ENCODE peak calls at places on chromosome 11, in five cellular contexts. D, S, G, Y and J are unnamed samples.

GRCh38 chr11:120801801-120802689 is 221.9 kb upstream of the TBCEL start:
- DNase-seq in D (peak; percentile 28), S (no peak), G (peak; percentile 25), Y (peak; percentile 83), J (peak; percentile 32)

GRCh38 chr11:132106336-132106982 is 736.0 kb downstream of the NTM start:
- DNase-seq in D (no peak), S (no peak), G (no peak), Y (no peak), J (no peak)

GRCh38 chr11:78277314-78277994 is 88.7 kb downstream of the USP35 start:
- DNase-seq in D (peak; percentile 64), S (no peak), G (no peak), Y (no peak), J (no peak)

GRCh38 chr11:10201343-10201742 is 92.7 kb downstream of the SBF2 start:
- DNase-seq in D (no peak), S (no peak), G (no peak), Y (no peak), J (no peak)

GRCh38 chr11:13667245-13667644 is 1.2 kb upstream of the FAR1 start:
- DNase-seq in D (no peak), S (no peak), G (no peak), Y (no peak), J (no peak)

GRCh38 chr11:75145196-75145971 is 5.5 kb upstream of the SLCO2B1 start:
- DNase-seq in D (no peak), S (no peak), G (no peak), Y (no peak), J (no peak)

GRCh38 chr11:16204261-16204660 is 152.1 kb downstream of the SOX6 start:
- DNase-seq in D (peak; percentile 39), S (no peak), G (no peak), Y (no peak), J (no peak)

GRCh38 chr11:1073851-1074243 is 827 bp upstream of the MUC2 start:
- DNase-seq in D (no peak), S (no peak), G (no peak), Y (no peak), J (no peak)

GRCh38 chr11:2269601-2270321 is 627 bp downstream of the ASCL2 start:
- DNase-seq in D (no peak), S (no peak), G (peak; percentile 62), Y (peak; percentile 82), J (no peak)

GRCh38 chr11:46248270-46249102 is 29.0 kb upstream of the CREB3L1 start:
- DNase-seq in D (peak; percentile 33), S (no peak), G (no peak), Y (no peak), J (peak; percentile 71)

GRCh38 chr11:16361108-16361869 is 4.9 kb upstream of the SOX6 start:
- DNase-seq in D (no peak), S (no peak), G (no peak), Y (no peak), J (no peak)

GRCh38 chr11:113974741-113975470 is at the start of gene HTR3A:
- DNase-seq in D (peak; percentile 9), S (no peak), G (peak; percentile 43), Y (peak; percentile 43), J (peak; percentile 69)

GRCh38 chr11:28346209-28346608 is 238.0 kb downstream of the METTL15 start:
- DNase-seq in D (no peak), S (no peak), G (no peak), Y (no peak), J (no peak)

GRCh38 chr11:15815246-15816209 is 540.8 kb downstream of the SOX6 start:
- DNase-seq in D (no peak), S (no peak), G (no peak), Y (no peak), J (no peak)

GRCh38 chr11:122025757-122026156 is 90.3 kb downstream of the BLID start:
- DNase-seq in D (no peak), S (no peak), G (no peak), Y (no peak), J (peak; percentile 77)

GRCh38 chr11:131695889-131696429 is 325.5 kb downstream of the NTM start:
- DNase-seq in D (no peak), S (no peak), G (no peak), Y (no peak), J (no peak)

GRCh38 chr11:38411149-38411548 is 1813.1 kb upstream of the RAG2 start:
- DNase-seq in D (no peak), S (no peak), G (no peak), Y (no peak), J (no peak)

DNA sequence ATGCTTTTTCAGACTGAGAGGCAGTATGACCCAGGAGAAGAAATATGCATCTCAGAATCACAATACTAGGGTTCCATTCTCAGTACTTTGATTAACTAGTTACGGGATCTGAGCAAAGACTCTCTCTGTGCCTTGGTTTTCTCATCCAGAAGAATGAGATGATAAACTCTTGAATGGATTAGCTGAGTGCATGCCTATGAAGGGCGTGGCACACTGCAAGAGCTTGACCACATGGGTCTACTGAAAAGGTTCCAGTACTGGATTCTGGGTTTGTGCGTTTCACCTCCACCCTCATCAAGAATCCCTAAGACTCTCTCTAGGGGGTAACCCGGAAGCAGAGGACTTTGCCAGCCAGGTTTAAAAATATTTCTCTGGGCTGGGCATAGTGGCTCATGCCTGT is 25.6 kb downstream of the PGA5 start:
- DNase-seq in D (no peak), S (no peak), G (no peak), Y (no peak), J (no peak)
- TF ChIP-seq SIN3A in D (no peak), S (no peak), G (no peak), Y (no peak), J (no peak)

GRCh38 chr11:86180860-86181259 is 63.7 kb upstream of the EED start:
- DNase-seq in D (no peak), S (no peak), G (no peak), Y (no peak), J (no peak)

GRCh38 chr11:86183694-86184093 is 60.9 kb upstream of the EED start:
- DNase-seq in D (no peak), S (no peak), G (no peak), Y (no peak), J (no peak)

GRCh38 chr11:86181379-86181778 is 63.2 kb upstream of the EED start:
- DNase-seq in D (no peak), S (no peak), G (no peak), Y (no peak), J (no peak)

GRCh38 chr11:86184728-86185127 is 59.8 kb upstream of the EED start:
- DNase-seq in D (no peak), S (no peak), G (no peak), Y (no peak), J (no peak)

GRCh38 chr11:86182976-86183584 is 61.5 kb upstream of the EED start:
- DNase-seq in D (no peak), S (peak; percentile 88), G (no peak), Y (no peak), J (no peak)
- TF ChIP-seq SIN3A in D (no peak), S (no peak), G (no peak), Y (no peak), J (no peak)

DNA sequence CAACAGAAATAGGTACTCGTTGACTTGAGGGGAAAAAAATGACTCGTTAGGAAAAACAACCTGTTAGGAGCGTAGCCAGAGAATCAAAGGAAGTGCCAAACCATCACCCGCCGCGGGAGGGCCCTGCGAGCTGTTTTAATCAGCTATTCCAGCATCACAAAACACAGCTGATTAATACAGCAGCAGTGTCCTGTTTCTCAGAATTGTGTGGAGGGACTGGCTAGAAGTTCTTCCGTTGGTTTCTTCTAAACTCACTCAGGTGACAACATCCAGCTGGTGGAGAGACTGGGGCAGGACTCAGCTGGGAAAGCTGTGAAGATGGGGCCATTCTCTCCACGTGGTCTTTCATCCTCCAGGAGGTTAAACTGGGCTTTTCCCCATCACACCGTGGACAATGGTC is 28.0 kb downstream of the HSPA8 start:
- DNase-seq in D (no peak), S (no peak), G (no peak), Y (no peak), J (no peak)
- TF ChIP-seq SIN3A in D (no peak), S (no peak), G (no peak), Y (no peak), J (no peak)

DNA sequence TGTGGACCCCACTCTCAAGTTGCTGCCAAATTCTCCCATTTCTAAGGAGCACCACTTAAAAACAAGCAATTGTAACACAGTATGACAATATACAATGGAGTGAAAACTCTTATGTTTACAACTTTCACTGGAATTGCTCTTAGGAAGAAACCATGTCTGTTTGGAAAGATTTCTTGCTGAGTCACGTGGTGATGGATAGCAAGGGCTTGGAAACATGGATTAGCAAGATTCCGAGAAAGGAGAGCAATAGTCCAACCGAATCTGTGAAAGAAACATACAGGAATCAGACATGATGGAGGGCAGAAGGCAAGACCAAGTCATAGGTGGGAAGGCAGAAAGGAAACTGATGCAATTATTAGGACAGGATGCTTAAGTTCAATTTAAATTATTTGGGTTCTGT is 27.6 kb upstream of the THY1 start:
- DNase-seq in D (no peak), S (no peak), G (no peak), Y (no peak), J (no peak)
- TF ChIP-seq SIN3A in D (no peak), S (no peak), G (no peak), Y (no peak), J (no peak)

DNA sequence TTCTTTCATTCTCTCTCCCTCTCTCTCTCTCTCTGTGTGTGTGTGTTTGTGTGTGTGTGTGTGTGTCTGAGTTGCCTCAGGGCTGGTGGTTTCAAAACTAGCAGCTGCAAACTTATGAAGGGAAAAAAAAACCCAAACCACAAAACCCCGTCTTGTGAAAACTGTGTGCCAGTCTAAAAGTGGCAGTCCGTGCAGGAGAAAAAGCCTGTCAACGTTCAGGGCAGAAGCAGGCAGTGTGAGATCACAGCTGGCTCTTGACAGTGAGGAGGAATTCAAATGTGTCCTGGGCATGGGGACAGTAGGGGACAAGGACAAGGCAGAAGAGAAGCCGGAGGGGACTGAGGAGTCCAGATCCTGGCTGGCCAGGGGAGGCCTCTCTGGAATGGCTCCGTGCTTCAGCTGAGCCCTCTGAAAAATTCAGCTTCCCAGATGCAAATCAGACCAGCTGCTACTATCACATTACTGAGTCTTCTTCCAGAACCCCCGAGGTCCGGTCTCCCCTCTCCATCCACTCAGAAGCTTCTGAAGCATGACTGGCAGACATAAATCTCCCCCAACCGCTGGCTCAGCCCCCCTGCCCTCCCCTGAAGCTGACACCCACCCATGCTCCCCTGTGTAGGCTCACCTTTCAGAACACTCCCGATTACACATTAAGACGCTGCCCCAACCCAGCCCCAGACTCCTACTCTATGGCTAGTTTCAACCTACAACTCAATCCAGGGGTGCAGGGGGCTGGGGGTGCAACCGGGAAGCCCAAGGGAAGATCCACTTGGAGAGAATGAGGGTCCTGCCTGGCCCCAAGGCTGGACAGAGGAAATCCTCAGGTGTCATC is 32.0 kb downstream of the FLI1 start:
- DNase-seq in D (no peak), S (peak; percentile 89), G (no peak), Y (no peak), J (no peak)
- TF ChIP-seq SIN3A in D (no peak), S (no peak), G (no peak), Y (no peak), J (no peak)